ENCODE peak calls at places on chromosomes 5 and 9, in six cellular contexts. N is AG04450, K is kidney glomerular epithelial cell, W is NCI-H1092 treated with DMSO at 0.1 percent for 48 hours, C is left ventricle myocardium superior, A is ELR. Y is an unnamed sample.

GRCh38 chr5:66231508-66231907 is 87.4 kb downstream of the SREK1 start:
- DNase-seq in N (no peak), K (no peak), W (no peak), C (no peak), A (no peak), Y (no peak)

GRCh38 chr5:155587458-155587857 is 573.9 kb downstream of the KIF4B start:
- DNase-seq in N (no peak), K (no peak), W (peak), C (peak), A (no peak), Y (no peak)

GRCh38 chr5:146193291-146193690 is 10.1 kb upstream of the RBM27 start:
- DNase-seq in N (no peak), K (no peak), W (no peak), C (no peak), A (no peak), Y (no peak)

GRCh38 chr5:19986036-19986619 is 1.9 kb downstream of the CDH18 start:
- DNase-seq in N (no peak), K (no peak), W (no peak), C (no peak), A (peak), Y (no peak)

GRCh38 chr9:126503333-126504085 is 110.2 kb upstream of the LMX1B start:
- DNase-seq in N (no peak), K (no peak), W (no peak), C (no peak), A (peak), Y (no peak)

GRCh38 chr9:16867571-16868311 is 2.7 kb downstream of the BNC2 start:
- DNase-seq in N (no peak), K (peak), W (no peak), C (no peak), A (peak), Y (no peak)

GRCh38 chr9:38527507-38527906 is 92.9 kb downstream of the ANKRD18A start:
- DNase-seq in N (no peak), K (no peak), W (no peak), C (no peak), A (no peak), Y (no peak)

GRCh38 chr9:88651682-88652633 is 117.0 kb downstream of the NXNL2 start:
- DNase-seq in N (peak), K (peak), W (no peak), C (peak), A (peak), Y (peak)

GRCh38 chr5:14258840-14259239 is 115.7 kb downstream of the TRIO start:
- DNase-seq in N (no peak), K (no peak), W (no peak), C (no peak), A (no peak), Y (no peak)

GRCh38 chr5:149418910-149419531 is 39.9 kb upstream of the IL17B start:
- DNase-seq in N (no peak), K (no peak), W (no peak), C (no peak), A (no peak), Y (no peak)

GRCh38 chr5:61675015-61675692 is 343.1 kb downstream of the ZSWIM6 start:
- DNase-seq in N (no peak), K (no peak), W (no peak), C (no peak), A (no peak), Y (no peak)

GRCh38 chr9:14271078-14271673 is 42.8 kb downstream of the NFIB start:
- DNase-seq in N (peak), K (peak), W (peak), C (peak), A (no peak), Y (no peak)

GRCh38 chr5:61311836-61312808 is 19.9 kb upstream of the ZSWIM6 start:
- DNase-seq in N (peak), K (peak), W (no peak), C (no peak), A (peak), Y (no peak)

GRCh38 chr5:172904643-172905345 is 54.4 kb upstream of the RPL26L1 start:
- DNase-seq in N (no peak), K (peak), W (peak), C (peak), A (peak), Y (peak)

GRCh38 chr9:77793909-77794308 is 145.8 kb upstream of the GNA14 start:
- DNase-seq in N (no peak), K (no peak), W (no peak), C (no peak), A (peak), Y (no peak)

GRCh38 chr5:39274388-39275085 is 55.2 kb upstream of the FYB1 start:
- DNase-seq in N (no peak), K (no peak), W (no peak), C (no peak), A (no peak), Y (no peak)

GRCh38 chr5:74336286-74336685 is 304.2 kb downstream of the ENC1 start:
- DNase-seq in N (no peak), K (no peak), W (peak), C (no peak), A (peak), Y (no peak)